ENCODE peak calls at places on chromosomes 5 and 9, in four cellular contexts. C, J, F and Y are unnamed samples. For H3K36me3, the result is how much of the 10 kb centered on the place peaks cover.

GRCh38 chr9:71249729-71250317 is 128.4 kb upstream of the TRPM3 start:
- DNase-seq in C (peak), F (no peak), J (peak), Y (peak)

GRCh38 chr5:133483406-133484090 is 128.8 kb downstream of the FSTL4 start:
- DNase-seq in C (no peak), J (no peak), F (no peak), Y (no peak)

GRCh38 chr9:125829743-125830142 is 82.6 kb downstream of the PBX3 start:
- DNase-seq in J (no peak), C (no peak), F (no peak), Y (no peak)

GRCh38 chr9:90003046-90003355 is 398.2 kb downstream of the GADD45G start:
- DNase-seq in C (no peak), J (no peak), F (no peak), Y (no peak)

GRCh38 chr5:67577424-67577823 is 380.8 kb upstream of the CD180 start:
- DNase-seq in J (peak), F (no peak), C (no peak), Y (no peak)

GRCh38 chr5:42656661-42657035 is 100.0 kb upstream of the CCDC152 start:
- DNase-seq in F (no peak), C (no peak), J (peak), Y (no peak)

GRCh38 chr9:18109670-18110069 is 364.3 kb upstream of the ADAMTSL1 start:
- DNase-seq in C (no peak), J (no peak), F (no peak), Y (no peak)

GRCh38 chr5:50968296-50969206 is 302.1 kb downstream of the PARP8 start:
- DNase-seq in F (no peak), J (no peak), C (peak), Y (no peak)

GRCh38 chr5:88602584-88602983 is 280.4 kb downstream of the MEF2C start:
- DNase-seq in J (no peak), F (no peak), C (peak), Y (no peak)

GRCh38 chr5:72525816-72526215 is 18.6 kb upstream of the ZNF366 start:
- DNase-seq in C (no peak), J (peak), F (no peak), Y (peak)

GRCh38 chr9:12972608-12973589 is 198.1 kb downstream of the LURAP1L start:
- DNase-seq in J (no peak), F (no peak), C (no peak), Y (no peak)

GRCh38 chr5:177312649-177313181 is 1.0 kb upstream of the MXD3 start:
- DNase-seq in C (peak), J (no peak), F (no peak), Y (no peak)

DNA sequence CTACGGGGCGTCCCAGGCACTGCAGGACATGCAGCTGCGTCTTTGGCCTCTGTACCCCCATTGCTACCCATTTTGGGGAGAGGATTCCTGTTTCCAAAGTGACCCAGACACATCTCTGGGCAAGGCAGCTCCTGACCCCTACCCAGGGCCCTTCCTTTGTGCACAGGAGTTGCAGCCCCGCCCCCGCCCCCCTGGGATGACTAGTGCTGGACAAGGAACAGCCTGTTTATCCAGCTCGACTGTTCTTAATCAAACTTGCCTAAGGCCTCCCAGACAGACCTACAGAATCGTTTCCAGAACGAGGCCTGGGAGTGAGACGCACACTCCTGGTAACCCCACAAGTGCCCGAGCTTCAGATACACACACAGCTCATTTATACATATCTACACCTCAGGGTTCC is 13.2 kb downstream of the DIPK1B start:
- DNase-seq in C (no peak), J (peak), F (no peak), Y (no peak)
- H3K36me3 ChIP-seq in C (under half), J (under half), F (half or more), Y (under half)

GRCh38 chr9:134041649-134041962 is 16.3 kb downstream of the BRD3OS start:
- DNase-seq in J (no peak), C (no peak), F (no peak), Y (no peak)

GRCh38 chr9:134036130-134036529 is 10.8 kb downstream of the BRD3OS start:
- DNase-seq in C (no peak), J (no peak), F (no peak), Y (no peak)

GRCh38 chr9:134040831-134041648 is 15.8 kb downstream of the BRD3OS start:
- DNase-seq in C (no peak), J (no peak), F (no peak), Y (no peak)

GRCh38 chr9:134040176-134040565 is 14.9 kb downstream of the BRD3OS start:
- DNase-seq in J (no peak), C (no peak), F (no peak), Y (no peak)

DNA sequence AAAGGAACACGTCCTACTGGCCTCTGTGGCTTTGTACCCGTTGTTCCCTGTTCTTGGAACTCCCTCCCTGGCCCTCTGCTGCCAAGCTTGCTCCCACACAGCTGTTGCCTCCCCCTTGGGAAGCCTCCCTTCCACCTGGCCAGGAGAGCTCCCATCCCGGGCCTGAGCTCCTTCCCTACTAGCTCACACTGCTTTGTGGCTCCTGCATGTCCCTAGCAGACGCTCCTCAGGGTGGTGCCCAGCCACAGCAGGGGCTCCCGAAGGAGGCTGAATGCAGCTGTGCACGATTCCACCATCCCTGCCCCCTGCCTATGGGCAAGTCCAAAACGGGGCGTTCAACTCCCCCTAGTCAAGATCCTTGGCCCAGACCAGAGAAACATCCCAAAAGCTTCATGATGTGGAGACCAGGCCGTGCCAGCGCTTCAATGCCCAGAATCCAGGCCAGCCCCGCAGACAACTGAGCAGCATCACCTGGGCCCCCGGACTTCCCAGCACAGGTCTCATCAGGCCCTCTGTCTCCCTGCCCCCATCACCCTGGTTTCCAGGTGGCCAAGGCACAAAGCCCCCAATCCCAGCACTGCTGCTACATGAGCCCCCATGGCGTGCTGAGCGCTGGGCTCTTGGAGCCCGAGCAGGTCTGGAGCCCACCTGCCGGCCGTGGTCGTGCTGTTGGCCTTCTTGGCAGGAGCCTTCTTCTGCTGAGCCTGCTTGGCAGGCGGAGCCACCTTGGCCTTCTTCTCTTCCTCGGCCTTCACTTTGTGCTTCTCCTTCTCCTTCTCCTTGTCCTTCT is 14.3 kb downstream of the BRD3OS start:
- DNase-seq in J (no peak), F (no peak), C (no peak), Y (no peak)
- H3K36me3 ChIP-seq in J (under half), F (half or more), C (under half), Y (half or more)

GRCh38 chr9:131185924-131186323 is 60.5 kb downstream of the NUP214 start:
- DNase-seq in J (no peak), F (no peak), C (no peak), Y (no peak)
- H3K36me3 ChIP-seq in J (under half), F (under half), C (under half), Y (half or more)

DNA sequence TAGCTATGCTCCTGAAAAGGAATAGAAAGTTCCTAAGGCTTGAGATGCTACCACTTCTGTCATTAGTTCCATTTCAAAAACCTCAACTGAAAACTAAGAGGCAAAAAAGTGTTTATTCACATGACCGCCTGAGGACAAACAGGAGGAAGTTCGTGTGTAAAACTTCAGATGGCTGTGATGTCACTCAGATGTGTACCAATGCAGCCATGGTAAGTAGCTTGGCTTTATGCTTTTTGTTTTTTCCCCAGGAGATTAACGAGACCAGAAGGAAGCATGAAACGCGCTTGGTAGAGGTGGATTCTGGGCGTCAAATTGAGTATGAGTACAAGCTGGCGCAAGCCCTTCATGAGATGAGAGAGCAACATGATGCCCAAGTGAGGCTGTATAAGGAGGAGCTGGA is 33.0 kb downstream of the LMNB1 start:
- DNase-seq in J (no peak), C (no peak), F (no peak), Y (no peak)
- H3K36me3 ChIP-seq in J (under half), C (half or more), F (under half), Y (half or more)

DNA sequence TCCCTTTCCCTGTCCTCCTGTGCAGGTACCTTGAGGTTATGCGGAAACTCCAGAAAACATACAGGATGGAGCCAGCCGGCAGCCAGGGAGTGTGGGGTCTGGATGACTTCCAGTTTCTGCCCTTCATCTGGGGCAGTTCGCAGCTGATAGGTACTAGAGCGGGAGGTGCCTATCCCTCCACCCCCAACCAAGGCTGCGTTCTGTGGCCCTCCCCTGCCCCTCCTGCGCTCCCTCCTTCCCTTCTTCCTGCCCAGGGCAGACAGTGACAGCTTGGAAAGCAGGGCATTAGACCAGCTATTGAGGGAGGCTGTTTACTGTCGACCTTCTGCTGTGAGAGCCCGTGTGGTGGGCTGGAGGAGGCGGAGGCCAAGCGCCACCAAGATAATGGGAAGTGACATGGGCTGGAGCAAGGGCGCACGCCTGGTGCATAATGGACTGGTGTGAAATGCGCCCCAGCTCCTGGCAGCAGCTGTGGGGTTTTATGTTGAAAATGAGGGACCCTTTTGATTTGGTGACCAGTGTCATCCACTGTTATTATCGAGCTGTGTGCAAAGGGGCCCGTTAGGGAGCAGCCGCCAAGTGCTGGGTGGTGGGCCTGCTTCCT is 25.3 kb downstream of the PTPA start:
- DNase-seq in F (no peak), J (no peak), C (no peak), Y (no peak)
- H3K36me3 ChIP-seq in F (under half), J (under half), C (under half), Y (under half)

GRCh38 chr9:132896264-132896663 is 17.6 kb downstream of the SPACA9 start:
- DNase-seq in J (no peak), F (no peak), C (no peak), Y (no peak)
- H3K36me3 ChIP-seq in J (under half), F (half or more), C (under half), Y (half or more)

DNA sequence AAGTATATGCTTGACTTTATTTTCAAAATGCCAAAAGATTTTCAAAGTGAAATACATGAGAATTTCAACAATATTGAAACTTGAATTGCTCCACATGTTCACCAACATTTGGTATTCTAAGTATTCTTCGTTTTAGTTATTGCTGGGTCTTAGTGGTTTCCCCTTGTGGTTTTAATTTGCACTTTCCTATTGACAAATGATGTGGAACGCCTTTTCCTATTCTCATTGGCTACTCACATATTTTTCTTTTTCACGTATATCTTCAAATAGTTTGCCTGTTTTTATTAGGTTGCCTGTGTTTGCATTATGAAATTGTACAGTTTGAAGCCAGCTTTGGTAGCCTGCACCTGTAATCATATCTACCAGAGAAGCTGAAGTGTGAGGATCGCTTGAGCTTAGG is 405.7 kb upstream of the IRX2 start:
- DNase-seq in C (no peak), F (no peak), J (no peak), Y (no peak)
- H3K36me3 ChIP-seq in C (under half), F (under half), J (under half), Y (under half)

GRCh38 chr5:44830951-44831350 is 22.2 kb downstream of the MRPS30 start:
- DNase-seq in J (no peak), C (no peak), F (no peak), Y (no peak)

GRCh38 chr5:44833249-44833648 is 24.5 kb downstream of the MRPS30 start:
- DNase-seq in C (no peak), F (no peak), J (no peak), Y (no peak)

GRCh38 chr5:44828719-44829118 is 20.0 kb downstream of the MRPS30 start:
- DNase-seq in J (no peak), F (no peak), C (no peak), Y (no peak)

GRCh38 chr5:44827681-44828080 is 18.9 kb downstream of the MRPS30 start:
- DNase-seq in J (no peak), C (no peak), F (no peak), Y (no peak)
- H3K36me3 ChIP-seq in J (under half), C (under half), F (under half), Y (under half)